ENCODE peak calls at places on chromosome 9, in five cellular contexts. One of them, this sample, is unnamed.
A peak's percentile ranks its signal among the peaks of the same experiment; 100 is the strongest.

GRCh38 chr9:108813951-108814601 is 41.7 kb downstream of the ACTL7B start:
- DNase-seq in midbrain: peak; percentile 54
- DNase-seq in T-helper 2 cell: no peak
- DNase-seq in iPS-NIHi11: peak; percentile 35
- DNase-seq in endothelial cell: peak; percentile 17
- DNase-seq in this sample: peak; percentile 53

GRCh38 chr9:27715651-27716050 is 142.4 kb upstream of the C9orf72 start:
- DNase-seq in iPS-NIHi11: no peak
- DNase-seq in endothelial cell: no peak
- DNase-seq in midbrain: no peak
- DNase-seq in T-helper 2 cell: no peak
- DNase-seq in this sample: no peak

GRCh38 chr9:126228779-126229444 is 97.7 kb upstream of the MVB12B start:
- DNase-seq in iPS-NIHi11: peak; percentile 94
- DNase-seq in endothelial cell: peak; percentile 83
- DNase-seq in midbrain: peak; percentile 79
- DNase-seq in T-helper 2 cell: peak; percentile 7
- DNase-seq in this sample: peak; percentile 85

GRCh38 chr9:128911529-128912035 is 9.2 kb upstream of the PHYHD1 start:
- DNase-seq in endothelial cell: peak; percentile 47
- DNase-seq in iPS-NIHi11: peak; percentile 55
- DNase-seq in midbrain: no peak
- DNase-seq in T-helper 2 cell: no peak
- DNase-seq in this sample: no peak

GRCh38 chr9:101081641-101082040 is 53.1 kb downstream of the PLPPR1 start:
- DNase-seq in iPS-NIHi11: no peak
- DNase-seq in endothelial cell: no peak
- DNase-seq in midbrain: no peak
- DNase-seq in T-helper 2 cell: no peak
- DNase-seq in this sample: no peak

GRCh38 chr9:134914501-134914834 is 3.2 kb downstream of the FCN1 start:
- DNase-seq in iPS-NIHi11: no peak
- DNase-seq in T-helper 2 cell: no peak
- DNase-seq in midbrain: no peak
- DNase-seq in endothelial cell: no peak
- DNase-seq in this sample: no peak

GRCh38 chr9:28249424-28249823 is 676.1 kb upstream of the C9orf72 start:
- DNase-seq in endothelial cell: no peak
- DNase-seq in T-helper 2 cell: no peak
- DNase-seq in iPS-NIHi11: no peak
- DNase-seq in midbrain: no peak
- DNase-seq in this sample: no peak

GRCh38 chr9:132896264-132896663 is 17.6 kb downstream of the SPACA9 start:
- DNase-seq in iPS-NIHi11: no peak
- DNase-seq in T-helper 2 cell: no peak
- DNase-seq in endothelial cell: no peak
- DNase-seq in midbrain: no peak
- DNase-seq in this sample: no peak

GRCh38 chr9:125932012-125932411 is 184.8 kb downstream of the PBX3 start:
- DNase-seq in midbrain: peak; percentile 35
- DNase-seq in T-helper 2 cell: no peak
- DNase-seq in endothelial cell: no peak
- DNase-seq in iPS-NIHi11: peak; percentile 14
- DNase-seq in this sample: peak; percentile 92

GRCh38 chr9:15485836-15486678 is 24.7 kb downstream of the PSIP1 start:
- DNase-seq in iPS-NIHi11: no peak
- DNase-seq in T-helper 2 cell: no peak
- DNase-seq in endothelial cell: no peak
- DNase-seq in midbrain: no peak
- DNase-seq in this sample: peak; percentile 46

GRCh38 chr9:136339173-136339957 is 12.0 kb downstream of the GPSM1 start:
- DNase-seq in iPS-NIHi11: peak; percentile 89
- DNase-seq in endothelial cell: peak; percentile 83
- DNase-seq in midbrain: peak; percentile 82
- DNase-seq in T-helper 2 cell: no peak
- DNase-seq in this sample: peak; percentile 64

GRCh38 chr9:34125681-34126206 is 754 bp downstream of the DCAF12 start:
- DNase-seq in iPS-NIHi11: peak; percentile 46
- DNase-seq in T-helper 2 cell: no peak
- DNase-seq in midbrain: no peak
- DNase-seq in endothelial cell: peak; percentile 18
- DNase-seq in this sample: peak; percentile 14

GRCh38 chr9:84668204-84669007 is 1.1 kb upstream of the NTRK2 start:
- DNase-seq in iPS-NIHi11: peak; percentile 92
- DNase-seq in midbrain: peak; percentile 92
- DNase-seq in T-helper 2 cell: no peak
- DNase-seq in endothelial cell: peak; percentile 92
- DNase-seq in this sample: peak; percentile 86